ENCODE peak calls at places on chromosomes 2 and 18, in seven cellular contexts. One of them, this sample, is unnamed.

GRCh38 chr2:84493494-84493893 is 22.8 kb upstream of the DNAH6 start:
- DNase-seq in HCT116: no peak
- DNase-seq in GM12878: no peak
- DNase-seq in K562: no peak
- DNase-seq in HepG2: no peak
- DNase-seq in H1: no peak
- DNase-seq in SK-N-SH: no peak
- DNase-seq in this sample: no peak

GRCh38 chr2:26054598-26055348 is 20.9 kb downstream of the RAB10 start:
- DNase-seq in HCT116: no peak
- DNase-seq in K562: no peak
- DNase-seq in H1: no peak
- DNase-seq in HepG2: no peak
- DNase-seq in SK-N-SH: no peak
- DNase-seq in GM12878: no peak
- DNase-seq in this sample: no peak

GRCh38 chr2:3127710-3128109 is 249.9 kb downstream of the EIPR1 start:
- DNase-seq in HCT116: no peak
- DNase-seq in K562: no peak
- DNase-seq in SK-N-SH: peak
- DNase-seq in H1: no peak
- DNase-seq in HepG2: no peak
- DNase-seq in GM12878: no peak
- DNase-seq in this sample: no peak

GRCh38 chr2:42074661-42075060 is 26.8 kb downstream of the PKDCC start:
- DNase-seq in H1: no peak
- DNase-seq in SK-N-SH: no peak
- DNase-seq in HepG2: no peak
- DNase-seq in K562: no peak
- DNase-seq in GM12878: no peak
- DNase-seq in HCT116: no peak
- DNase-seq in this sample: no peak

GRCh38 chr2:107588960-107589542 is 237.6 kb upstream of the RGPD4 start:
- DNase-seq in GM12878: no peak
- DNase-seq in H1: no peak
- DNase-seq in K562: no peak
- DNase-seq in HCT116: no peak
- DNase-seq in HepG2: no peak
- DNase-seq in SK-N-SH: no peak
- DNase-seq in this sample: no peak

GRCh38 chr18:25915907-25916306 is 174.5 kb downstream of the SS18 start:
- DNase-seq in GM12878: no peak
- DNase-seq in SK-N-SH: no peak
- DNase-seq in H1: no peak
- DNase-seq in HepG2: no peak
- DNase-seq in K562: no peak
- DNase-seq in HCT116: no peak
- DNase-seq in this sample: no peak

GRCh38 chr2:154452906-154453493 is 245.5 kb upstream of the KCNJ3 start:
- DNase-seq in GM12878: peak
- DNase-seq in SK-N-SH: no peak
- DNase-seq in HepG2: no peak
- DNase-seq in K562: no peak
- DNase-seq in HCT116: peak
- DNase-seq in H1: peak
- DNase-seq in this sample: peak

GRCh38 chr2:85778646-85779364 is 25.0 kb downstream of the ATOH8 start:
- DNase-seq in SK-N-SH: no peak
- DNase-seq in HepG2: no peak
- DNase-seq in H1: no peak
- DNase-seq in K562: no peak
- DNase-seq in HCT116: no peak
- DNase-seq in GM12878: no peak
- DNase-seq in this sample: no peak

GRCh38 chr2:227388537-227389011 is 825 bp upstream of the SCYGR1 start:
- DNase-seq in K562: no peak
- DNase-seq in HepG2: no peak
- DNase-seq in HCT116: no peak
- DNase-seq in H1: no peak
- DNase-seq in SK-N-SH: no peak
- DNase-seq in GM12878: no peak
- DNase-seq in this sample: no peak

GRCh38 chr2:20514596-20515269 is 67.9 kb downstream of the RHOB start:
- DNase-seq in HCT116: peak
- DNase-seq in H1: no peak
- DNase-seq in HepG2: no peak
- DNase-seq in K562: no peak
- DNase-seq in SK-N-SH: no peak
- DNase-seq in GM12878: no peak
- DNase-seq in this sample: no peak

GRCh38 chr18:34223164-34223892 is 1.4 kb downstream of the NOL4 start:
- DNase-seq in SK-N-SH: peak
- DNase-seq in H1: peak
- DNase-seq in GM12878: no peak
- DNase-seq in K562: no peak
- DNase-seq in HepG2: no peak
- DNase-seq in HCT116: no peak
- DNase-seq in this sample: no peak

GRCh38 chr2:2165135-2165534 is 165.9 kb downstream of the MYT1L start:
- DNase-seq in HepG2: no peak
- DNase-seq in GM12878: no peak
- DNase-seq in H1: no peak
- DNase-seq in K562: no peak
- DNase-seq in SK-N-SH: no peak
- DNase-seq in HCT116: no peak
- DNase-seq in this sample: no peak

GRCh38 chr2:96860065-96861029 is 2.5 kb upstream of the ANKRD39 start:
- DNase-seq in HCT116: no peak
- DNase-seq in K562: no peak
- DNase-seq in H1: peak
- DNase-seq in HepG2: no peak
- DNase-seq in SK-N-SH: peak
- DNase-seq in GM12878: no peak
- DNase-seq in this sample: no peak

GRCh38 chr18:49081511-49082146 is 130.9 kb upstream of the SMAD7 start:
- DNase-seq in H1: no peak
- DNase-seq in HepG2: no peak
- DNase-seq in K562: no peak
- DNase-seq in SK-N-SH: no peak
- DNase-seq in GM12878: no peak
- DNase-seq in HCT116: no peak
- DNase-seq in this sample: no peak

GRCh38 chr18:26356045-26356785 is 130.0 kb downstream of the TAF4B start:
- DNase-seq in HCT116: no peak
- DNase-seq in K562: no peak
- DNase-seq in H1: no peak
- DNase-seq in HepG2: no peak
- DNase-seq in GM12878: peak
- DNase-seq in SK-N-SH: no peak
- DNase-seq in this sample: no peak

GRCh38 chr2:148745151-148745851 is 100.8 kb downstream of the EPC2 start:
- DNase-seq in SK-N-SH: no peak
- DNase-seq in GM12878: no peak
- DNase-seq in H1: no peak
- DNase-seq in HCT116: no peak
- DNase-seq in K562: no peak
- DNase-seq in HepG2: no peak
- DNase-seq in this sample: no peak

GRCh38 chr2:26298286-26298637 is 47.7 kb upstream of the SELENOI start:
- DNase-seq in K562: no peak
- DNase-seq in SK-N-SH: no peak
- DNase-seq in GM12878: no peak
- DNase-seq in HCT116: no peak
- DNase-seq in HepG2: no peak
- DNase-seq in H1: no peak
- DNase-seq in this sample: no peak

GRCh38 chr18:45456076-45457066 is 158.9 kb upstream of the SLC14A2 start:
- DNase-seq in K562: no peak
- DNase-seq in HCT116: no peak
- DNase-seq in SK-N-SH: no peak
- DNase-seq in HepG2: no peak
- DNase-seq in H1: no peak
- DNase-seq in GM12878: no peak
- DNase-seq in this sample: no peak

GRCh38 chr18:76821356-76821874 is 942 bp upstream of the ZNF236 start:
- DNase-seq in H1: no peak
- DNase-seq in K562: no peak
- DNase-seq in HepG2: no peak
- DNase-seq in GM12878: no peak
- DNase-seq in HCT116: no peak
- DNase-seq in SK-N-SH: no peak
- DNase-seq in this sample: no peak

GRCh38 chr2:207892676-207893402 is 123.1 kb upstream of the FZD5 start:
- DNase-seq in HepG2: no peak
- DNase-seq in SK-N-SH: no peak
- DNase-seq in HCT116: no peak
- DNase-seq in GM12878: no peak
- DNase-seq in H1: no peak
- DNase-seq in K562: no peak
- DNase-seq in this sample: no peak

GRCh38 chr2:106542730-106543359 is 55.7 kb downstream of the CD8B2 start:
- DNase-seq in SK-N-SH: peak
- DNase-seq in HepG2: peak
- DNase-seq in H1: peak
- DNase-seq in GM12878: peak
- DNase-seq in K562: peak
- DNase-seq in HCT116: peak
- DNase-seq in this sample: peak

GRCh38 chr2:187434342-187434785 is 13.7 kb downstream of the CALCRL start:
- DNase-seq in H1: no peak
- DNase-seq in GM12878: no peak
- DNase-seq in HepG2: no peak
- DNase-seq in K562: no peak
- DNase-seq in SK-N-SH: no peak
- DNase-seq in HCT116: no peak
- DNase-seq in this sample: no peak

GRCh38 chr2:68253211-68254068 is 1.1 kb upstream of the PPP3R1 start:
- DNase-seq in K562: no peak
- DNase-seq in HepG2: peak
- DNase-seq in HCT116: no peak
- DNase-seq in H1: no peak
- DNase-seq in GM12878: no peak
- DNase-seq in SK-N-SH: peak
- DNase-seq in this sample: no peak

GRCh38 chr2:238568455-238569414 is 142.0 kb downstream of the ASB1 start:
- DNase-seq in SK-N-SH: no peak
- DNase-seq in H1: no peak
- DNase-seq in GM12878: no peak
- DNase-seq in K562: no peak
- DNase-seq in HepG2: no peak
- DNase-seq in HCT116: no peak
- DNase-seq in this sample: no peak
- TF ChIP-seq JUND in SK-N-SH: no peak
- TF ChIP-seq JUND in H1: no peak
- TF ChIP-seq JUND in GM12878: no peak
- TF ChIP-seq JUND in K562: no peak
- TF ChIP-seq JUND in HepG2: no peak
- TF ChIP-seq JUND in HCT116: no peak
- TF ChIP-seq JUND in this sample: no peak

GRCh38 chr18:54806526-54806925 is 21.8 kb upstream of the RAB27B start:
- DNase-seq in H1: no peak
- DNase-seq in HCT116: no peak
- DNase-seq in GM12878: no peak
- DNase-seq in SK-N-SH: no peak
- DNase-seq in HepG2: no peak
- DNase-seq in K562: no peak
- DNase-seq in this sample: no peak
- TF ChIP-seq JUND in H1: no peak
- TF ChIP-seq JUND in HCT116: no peak
- TF ChIP-seq JUND in GM12878: no peak
- TF ChIP-seq JUND in SK-N-SH: no peak
- TF ChIP-seq JUND in HepG2: no peak
- TF ChIP-seq JUND in K562: no peak
- TF ChIP-seq JUND in this sample: no peak

GRCh38 chr2:170680172-170680913 is 34.8 kb upstream of the SP5 start:
- DNase-seq in H1: no peak
- DNase-seq in HCT116: no peak
- DNase-seq in K562: no peak
- DNase-seq in SK-N-SH: no peak
- DNase-seq in GM12878: peak
- DNase-seq in HepG2: no peak
- DNase-seq in this sample: no peak

GRCh38 chr2:170685591-170685990 is 29.5 kb upstream of the SP5 start:
- DNase-seq in HCT116: no peak
- DNase-seq in HepG2: no peak
- DNase-seq in SK-N-SH: no peak
- DNase-seq in K562: no peak
- DNase-seq in H1: no peak
- DNase-seq in GM12878: no peak
- DNase-seq in this sample: no peak

DNA sequence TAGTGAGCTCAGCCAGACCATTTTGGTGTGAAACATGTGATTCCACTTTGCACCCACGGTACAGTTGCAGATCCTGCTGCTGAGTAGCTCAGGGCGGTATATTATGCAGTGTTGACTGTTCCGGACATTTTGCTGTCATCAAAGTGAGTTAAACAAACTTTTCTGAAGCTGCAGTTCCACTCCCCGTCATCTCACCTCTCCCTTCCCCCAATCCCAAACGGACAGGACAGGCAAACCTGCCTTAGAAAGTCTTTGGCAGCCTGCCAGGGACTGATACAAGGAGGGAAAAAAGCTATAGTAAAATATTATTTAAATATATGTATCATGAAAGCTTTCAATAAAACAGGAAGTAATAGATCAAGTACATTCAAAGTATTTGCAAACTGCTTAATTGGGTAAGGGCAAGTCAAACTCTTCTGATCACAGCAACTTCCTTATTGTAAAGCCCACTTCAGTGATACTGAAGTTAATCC is 35.5 kb upstream of the SP5 start:
- DNase-seq in H1: no peak
- DNase-seq in GM12878: no peak
- DNase-seq in SK-N-SH: no peak
- DNase-seq in HepG2: peak
- DNase-seq in HCT116: no peak
- DNase-seq in K562: no peak
- DNase-seq in this sample: no peak
- TF ChIP-seq JUND in H1: no peak
- TF ChIP-seq JUND in GM12878: no peak
- TF ChIP-seq JUND in SK-N-SH: no peak
- TF ChIP-seq JUND in HepG2: no peak
- TF ChIP-seq JUND in HCT116: no peak
- TF ChIP-seq JUND in K562: no peak
- TF ChIP-seq JUND in this sample: no peak

DNA sequence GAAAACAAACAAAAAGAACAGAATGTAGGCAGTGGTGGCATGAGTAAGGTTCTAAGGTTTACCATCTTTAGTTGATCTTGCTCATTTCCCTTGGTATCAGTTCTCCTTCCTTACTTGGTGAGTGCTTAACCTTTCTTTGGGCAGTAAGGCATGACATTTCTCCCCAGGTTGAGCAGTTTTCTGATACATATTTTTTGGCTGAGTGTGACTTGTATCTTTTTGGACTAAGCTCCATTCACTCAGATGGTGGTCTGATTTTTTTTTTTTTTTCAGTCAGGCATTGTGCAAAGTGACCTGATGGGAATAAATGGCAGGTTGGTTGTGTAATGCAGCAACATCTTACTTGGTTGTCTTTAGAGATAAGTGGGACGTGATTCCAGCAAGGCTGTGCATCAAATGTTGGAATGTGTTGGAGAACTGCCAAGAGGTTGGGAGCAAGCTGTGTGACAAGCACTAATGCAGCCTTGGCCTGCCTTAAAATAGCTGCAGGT is 15.1 kb downstream of the SPTBN1 start:
- DNase-seq in GM12878: peak
- DNase-seq in K562: no peak
- DNase-seq in HCT116: no peak
- DNase-seq in H1: no peak
- DNase-seq in HepG2: peak
- DNase-seq in SK-N-SH: no peak
- DNase-seq in this sample: no peak
- TF ChIP-seq JUND in GM12878: no peak
- TF ChIP-seq JUND in K562: no peak
- TF ChIP-seq JUND in HCT116: no peak
- TF ChIP-seq JUND in H1: no peak
- TF ChIP-seq JUND in HepG2: no peak
- TF ChIP-seq JUND in SK-N-SH: no peak
- TF ChIP-seq JUND in this sample: no peak

This sample was measured in T47D.